ENCODE peak calls at places on chromosomes 16 and 17, in seven cellular contexts. L is mesendoderm, S is IMR-90, N is mesenchymal stem cell, A is H9, H is trophoblast cell, P is H1. G is an unnamed sample.

GRCh38 chr16:7303677-7304200 is 28.9 kb upstream of the RBFOX1 start:
- DNase-seq in L (peak), S (no peak), N (no peak), A (peak), H (no peak), P (no peak), G (no peak)

GRCh38 chr17:9185142-9185541 is 163.8 kb downstream of the NTN1 start:
- DNase-seq in L (no peak), S (no peak), N (no peak), A (no peak), H (no peak), P (no peak), G (no peak)

GRCh38 chr16:30615358-30616076 is 5.3 kb upstream of the ZNF689 start:
- DNase-seq in L (peak), S (peak), N (peak), A (peak), H (peak), P (peak), G (peak)

GRCh38 chr17:40499551-40500189 is 1.8 kb downstream of the TNS4 start:
- DNase-seq in L (peak), S (peak), N (peak), A (peak), H (peak), P (no peak), G (no peak)

GRCh38 chr16:47260496-47260895 is 116.8 kb upstream of the NETO2 start:
- DNase-seq in L (no peak), S (no peak), N (no peak), A (no peak), H (no peak), P (no peak), G (no peak)

GRCh38 chr17:50154604-50155003 is 4.1 kb upstream of the PPP1R9B start:
- DNase-seq in L (no peak), S (no peak), N (no peak), A (no peak), H (no peak), P (no peak), G (no peak)

GRCh38 chr17:58391302-58391984 is 25.9 kb downstream of the RNF43 start:
- DNase-seq in L (no peak), S (no peak), N (no peak), A (no peak), H (no peak), P (no peak), G (no peak)

GRCh38 chr16:72853575-72853974 is 194.4 kb downstream of the ZFHX3 start:
- DNase-seq in L (no peak), S (no peak), N (no peak), A (no peak), H (no peak), P (no peak), G (no peak)

GRCh38 chr16:89167425-89167941 is 4.1 kb upstream of the CDH15 start:
- DNase-seq in L (peak), S (peak), N (peak), A (peak), H (peak), P (peak), G (peak)

GRCh38 chr17:6775871-6776405 is at the start of gene FBXO39:
- DNase-seq in L (no peak), S (no peak), N (no peak), A (peak), H (no peak), P (no peak), G (peak)

GRCh38 chr16:86321491-86321890 is 188.8 kb upstream of the FOXF1 start:
- DNase-seq in L (no peak), S (no peak), N (no peak), A (no peak), H (no peak), P (no peak), G (no peak)

GRCh38 chr17:64094412-64094811 is 35.5 kb downstream of the ERN1 start:
- DNase-seq in L (no peak), S (no peak), N (no peak), A (no peak), H (no peak), P (no peak), G (no peak)

GRCh38 chr16:31008154-31008950 is 2.1 kb downstream of the STX1B start:
- DNase-seq in L (no peak), S (peak), N (peak), A (no peak), H (no peak), P (no peak), G (no peak)

GRCh38 chr16:30706046-30706445 is 7.1 kb downstream of the SRCAP start:
- DNase-seq in L (no peak), S (no peak), N (no peak), A (no peak), H (peak), P (no peak), G (no peak)

GRCh38 chr17:32755045-32755805 is 121.7 kb downstream of the MYO1D start:
- DNase-seq in L (peak), S (peak), N (peak), A (no peak), H (peak), P (no peak), G (peak)

GRCh38 chr16:58485184-58485887 is 14.6 kb upstream of the NDRG4 start:
- DNase-seq in L (no peak), S (no peak), N (no peak), A (no peak), H (no peak), P (no peak), G (no peak)

GRCh38 chr17:56808503-56808902 is 25.2 kb downstream of the C17orf67 start:
- DNase-seq in L (no peak), S (no peak), N (no peak), A (no peak), H (no peak), P (no peak), G (no peak)

GRCh38 chr17:32801193-32801592 is 75.7 kb downstream of the MYO1D start:
- DNase-seq in L (no peak), S (no peak), N (no peak), A (no peak), H (no peak), P (no peak), G (no peak)

GRCh38 chr17:80034654-80034976 is 1.1 kb downstream of the TBC1D16 start:
- DNase-seq in L (no peak), S (no peak), N (no peak), A (no peak), H (no peak), P (no peak), G (no peak)
- H2BK120ac ChIP-seq in L (no peak), S (no peak), N (no peak), A (no peak), H (no peak), P (no peak), G (no peak)

GRCh38 chr16:762049-762513 is 1.5 kb downstream of the MSLN start:
- DNase-seq in L (no peak), S (no peak), N (no peak), A (no peak), H (no peak), P (no peak), G (no peak)
- H2BK120ac ChIP-seq in L (no peak), S (no peak), N (no peak), A (no peak), H (no peak), P (no peak), G (peak)

GRCh38 chr17:14153374-14153773 is 83.3 kb downstream of the CDRT15 start:
- DNase-seq in L (no peak), S (no peak), N (no peak), A (no peak), H (no peak), P (no peak), G (no peak)
- H2BK120ac ChIP-seq in L (no peak), S (no peak), N (no peak), A (no peak), H (no peak), P (no peak), G (no peak)

GRCh38 chr17:28598389-28598788 is 436 bp downstream of the SPAG5 start:
- DNase-seq in L (no peak), S (no peak), N (no peak), A (no peak), H (no peak), P (no peak), G (no peak)
- H2BK120ac ChIP-seq in L (no peak), S (no peak), N (no peak), A (no peak), H (peak), P (no peak), G (no peak)

DNA sequence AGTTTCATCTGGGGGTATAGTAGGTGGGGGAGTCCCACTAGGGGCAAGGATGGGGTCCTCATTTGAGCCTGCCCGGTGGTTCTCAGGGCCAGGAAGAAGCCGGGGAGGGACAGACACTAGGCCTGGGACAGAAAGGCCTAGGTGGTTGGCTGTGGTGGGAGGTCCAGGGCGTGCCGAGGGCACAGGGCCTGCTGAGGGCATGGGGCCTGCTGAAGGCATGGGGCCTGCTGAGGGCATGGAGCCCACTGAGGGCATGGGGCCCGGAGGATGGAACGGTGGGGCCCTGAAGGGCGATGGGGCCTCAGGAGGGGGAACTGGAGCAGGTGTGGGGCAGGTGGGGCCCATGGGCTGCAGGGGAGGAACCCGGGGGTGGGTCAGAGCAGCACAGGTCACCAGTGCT is 31.2 kb downstream of the PELP1 start:
- DNase-seq in L (no peak), S (no peak), N (no peak), A (no peak), H (no peak), P (no peak), G (no peak)
- H2BK120ac ChIP-seq in L (no peak), S (no peak), N (no peak), A (no peak), H (no peak), P (no peak), G (no peak)

DNA sequence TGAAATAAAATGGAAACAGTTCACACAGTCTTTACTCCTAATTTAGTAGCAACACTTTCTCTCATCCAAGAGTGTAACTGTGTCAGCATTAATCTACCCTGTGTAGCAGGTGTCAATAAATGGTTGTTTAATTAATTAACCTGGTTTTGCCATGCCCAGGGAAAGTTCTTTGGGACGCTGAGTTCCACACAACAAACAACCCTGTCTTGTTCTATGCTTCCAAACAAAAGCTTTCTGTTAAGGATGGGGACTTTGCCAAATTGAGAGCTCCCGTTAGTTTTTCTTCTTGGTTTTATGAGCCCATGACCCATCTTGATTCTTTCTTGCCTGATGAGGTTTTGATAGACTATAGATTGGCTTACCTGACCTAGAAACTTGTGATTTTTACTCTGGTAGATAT is 530.1 kb downstream of the KCNJ2 start:
- DNase-seq in L (no peak), S (no peak), N (no peak), A (no peak), H (no peak), P (no peak), G (no peak)
- H2BK120ac ChIP-seq in L (no peak), S (no peak), N (no peak), A (no peak), H (no peak), P (no peak), G (no peak)

GRCh38 chr16:25052530-25052929 is 37.4 kb upstream of the ARHGAP17 start:
- DNase-seq in L (no peak), S (no peak), N (no peak), A (no peak), H (no peak), P (no peak), G (no peak)

GRCh38 chr16:25048146-25048618 is 33.0 kb upstream of the ARHGAP17 start:
- DNase-seq in L (no peak), S (no peak), N (no peak), A (no peak), H (peak), P (no peak), G (no peak)

GRCh38 chr16:25051446-25052160 is 36.4 kb upstream of the ARHGAP17 start:
- DNase-seq in L (peak), S (peak), N (peak), A (no peak), H (peak), P (no peak), G (no peak)

GRCh38 chr16:25052161-25052511 is 37.0 kb upstream of the ARHGAP17 start:
- DNase-seq in L (no peak), S (no peak), N (no peak), A (no peak), H (no peak), P (no peak), G (no peak)
- H2BK120ac ChIP-seq in L (no peak), S (peak), N (no peak), A (no peak), H (no peak), P (no peak), G (no peak)